ENCODE peak calls at places on chromosome 19, in ten cellular contexts. D is fibroblast of pulmonary artery, R is tibial artery, J is mucosa of descending colon, O is PC-3, B is heart right ventricle, S is A549, I is esophagus squamous epithelium, W is retinal pigment epithelial cell, N is heart left ventricle. G is an unnamed sample.

GRCh38 chr19:917323-918151 is at the start of gene KISS1R:
- DNase-seq in R (no peak), S (peak; percentile 51), O (peak; percentile 23), W (no peak), N (no peak), I (no peak), J (peak; percentile 74), B (no peak), D (no peak), G (no peak)

GRCh38 chr19:10018786-10019185 is 5.5 kb downstream of the RDH8 start:
- DNase-seq in N (no peak), W (no peak), S (no peak), O (no peak), D (no peak), R (no peak), I (no peak), B (no peak), J (no peak), G (no peak)

GRCh38 chr19:31598730-31599238 is 249.5 kb upstream of the TSHZ3 start:
- DNase-seq in D (no peak), N (no peak), J (no peak), B (no peak), S (no peak), I (no peak), R (no peak), W (no peak), O (no peak), G (no peak)

GRCh38 chr19:58170860-58171259 is 12.0 kb upstream of the ZNF274 start:
- DNase-seq in R (no peak), S (peak; percentile 19), N (no peak), I (no peak), B (no peak), W (no peak), O (peak; percentile 59), J (no peak), D (peak; percentile 17), G (peak; percentile 67)

GRCh38 chr19:2969104-2969504 is 8.3 kb upstream of the TLE6 start:
- DNase-seq in D (peak; percentile 80), B (peak; percentile 84), S (no peak), O (no peak), W (no peak), J (no peak), N (no peak), R (no peak), I (no peak), G (peak; percentile 49)

GRCh38 chr19:32642771-32643170 is 32.2 kb downstream of the ANKRD27 start:
- DNase-seq in D (no peak), N (no peak), B (no peak), R (no peak), I (no peak), S (no peak), W (no peak), J (no peak), O (no peak), G (no peak)

GRCh38 chr19:37977992-37978391 is 71.0 kb downstream of the SIPA1L3 start:
- DNase-seq in O (no peak), J (no peak), S (no peak), B (peak; percentile 14), W (no peak), I (no peak), D (peak; percentile 67), R (no peak), N (no peak), G (peak; percentile 67)

GRCh38 chr19:40460185-40460584 is 5.4 kb downstream of the BLVRB start:
- DNase-seq in O (no peak), D (no peak), S (no peak), W (no peak), I (no peak), J (no peak), N (no peak), B (no peak), R (no peak), G (no peak)

DNA sequence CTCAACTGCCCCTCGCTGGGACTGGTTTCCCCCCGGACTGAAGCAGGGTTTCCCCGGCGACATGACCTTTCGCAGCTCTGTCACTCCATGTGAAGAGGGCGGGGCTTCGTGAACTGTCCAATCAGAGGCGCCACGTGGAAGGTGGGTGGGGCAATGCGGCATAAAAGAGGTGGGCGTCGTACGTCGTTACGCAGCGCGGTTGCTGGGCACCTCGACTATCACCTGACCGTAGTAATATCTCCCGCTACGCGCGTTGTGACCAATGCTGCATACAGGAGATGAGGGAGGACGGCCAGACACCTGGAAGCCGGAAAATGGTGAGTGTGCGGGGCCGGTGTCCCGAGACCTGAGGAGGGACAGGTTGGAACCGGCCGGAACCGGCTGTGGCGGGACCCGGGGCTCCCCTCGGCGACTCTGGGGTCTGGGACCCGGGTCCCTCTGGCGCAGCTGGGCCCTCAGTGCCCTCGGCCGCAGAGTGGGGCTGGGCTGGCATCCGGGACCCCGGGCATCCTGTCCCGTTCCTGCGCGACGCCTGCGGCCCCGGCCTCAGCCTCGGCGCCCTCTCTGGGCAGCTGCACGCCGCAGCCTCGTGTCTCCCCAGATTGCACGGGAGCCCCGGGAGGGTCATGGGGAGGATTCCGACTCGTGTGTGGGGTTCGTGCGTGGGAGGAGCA is 32.1 kb downstream of the ZNF136 start:
- DNase-seq in B (peak; percentile 90), S (no peak), N (peak; percentile 86), W (peak; percentile 49), J (peak; percentile 85), D (peak; percentile 57), I (no peak), O (no peak), R (peak; percentile 83), G (peak; percentile 52)
- H3K4me3 ChIP-seq in B (peak overlapping the region; percentile 56), S (no peak overlapping the region), N (peak overlapping the region; percentile 94), W (peak overlapping the region; percentile 63), J (peak overlapping the region; percentile 25), D (peak overlapping the region; percentile 48), I (peak overlapping the region; percentile 38), O (no peak overlapping the region), R (peak overlapping the region; percentile 67), G (peak overlapping the region; percentile 33)

GRCh38 chr19:4557186-4557970 is 2.1 kb downstream of the SEMA6B start:
- DNase-seq in B (no peak), S (no peak), W (no peak), J (no peak), N (no peak), R (no peak), I (no peak), O (peak; percentile 59), D (no peak), G (no peak)
- TF ChIP-seq CTCF in B (no peak), S (no peak), W (peak; percentile 32), J (no peak), N (no peak), R (no peak), I (no peak), O (peak; percentile 66), D (peak; percentile 24), G (no peak)

GRCh38 chr19:35901055-35901644 is 810 bp upstream of the NFKBID start:
- DNase-seq in N (no peak), D (peak; percentile 36), R (no peak), S (no peak), B (no peak), O (peak; percentile 27), J (peak; percentile 55), I (no peak), W (no peak), G (peak; percentile 35)
- H3K4me3 ChIP-seq in N (peak overlapping the region; percentile 62), D (peak overlapping the region; percentile 73), R (peak overlapping the region; percentile 85), S (peak overlapping the region; percentile 84), B (peak overlapping the region; percentile 64), O (peak overlapping the region; percentile 95), J (no peak overlapping the region), I (no peak overlapping the region), W (no peak overlapping the region), G (no peak overlapping the region)

DNA sequence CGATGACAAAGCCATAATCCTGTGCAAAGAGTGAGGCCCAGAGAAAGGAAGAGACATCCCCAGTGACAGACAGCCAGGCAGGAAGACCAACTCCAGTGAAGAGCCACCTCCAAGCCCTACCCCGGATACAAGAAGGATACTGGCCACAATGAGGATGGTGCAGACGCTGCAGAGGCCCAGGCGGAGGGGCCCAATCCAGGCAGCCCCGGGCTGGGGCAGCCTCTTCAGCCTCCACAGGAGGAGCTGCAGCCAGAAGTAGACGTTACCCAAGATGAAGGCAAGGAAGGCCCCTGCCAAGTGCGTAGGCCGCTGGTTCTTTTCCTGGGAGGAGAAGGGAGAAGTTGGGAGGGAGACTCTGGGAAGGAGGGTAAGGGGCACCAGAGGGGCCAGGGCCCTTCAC is 8.5 kb downstream of the TMEM150B start:
- DNase-seq in R (no peak), I (no peak), J (no peak), S (no peak), O (no peak), W (no peak), B (no peak), N (no peak), D (no peak), G (no peak)
- TF ChIP-seq CTCF in R (no peak), I (no peak), J (no peak), S (no peak), O (no peak), W (no peak), B (no peak), N (no peak), D (no peak), G (no peak)

GRCh38 chr19:12278713-12279112 is 16.0 kb downstream of the ZNF44 start:
- DNase-seq in W (no peak), S (no peak), O (no peak), D (no peak), J (no peak), I (no peak), B (no peak), N (no peak), R (no peak), G (no peak)
- H3K4me3 ChIP-seq in W (no peak overlapping the region), S (no peak overlapping the region), O (peak overlapping the region; percentile 4), D (no peak overlapping the region), J (no peak overlapping the region), I (no peak overlapping the region), B (no peak overlapping the region), N (no peak overlapping the region), R (no peak overlapping the region), G (no peak overlapping the region)